ENCODE peak calls at places on chromosomes 1 and 21, in seven cellular contexts. T is GM12878, R is H1, Z is HCT116, W is SK-N-SH, Q is K562, P is HepG2. B is an unnamed sample.

GRCh38 chr1:202966006-202966904 is 802 bp downstream of the CYB5R1 start:
- DNase-seq in T (no peak), R (no peak), Z (no peak), W (no peak), Q (peak; percentile 52), P (no peak), B (no peak)

GRCh38 chr1:180863158-180863775 is 49.4 kb upstream of the KIAA1614 start:
- DNase-seq in T (no peak), R (no peak), Z (peak; percentile 43), W (peak; percentile 34), Q (peak; percentile 44), P (peak; percentile 31), B (peak; percentile 72)

GRCh38 chr1:14263671-14264070 is 334.8 kb upstream of the KAZN start:
- DNase-seq in T (no peak), R (no peak), Z (no peak), W (peak; percentile 11), Q (no peak), P (no peak), B (no peak)

GRCh38 chr1:66237722-66238479 is 296.1 kb upstream of the SGIP1 start:
- DNase-seq in T (no peak), R (no peak), Z (no peak), W (no peak), Q (no peak), P (no peak), B (no peak)

GRCh38 chr1:94095112-94095637 is 25.8 kb downstream of the ABCA4 start:
- DNase-seq in T (no peak), R (no peak), Z (no peak), W (no peak), Q (no peak), P (no peak), B (no peak)

GRCh38 chr1:179881642-179882252 is 338 bp upstream of the TOR1AIP1 start:
- DNase-seq in T (no peak), R (no peak), Z (peak; percentile 55), W (peak; percentile 81), Q (peak; percentile 73), P (peak; percentile 70), B (peak; percentile 67)

GRCh38 chr1:93749894-93750301 is 68.3 kb upstream of the BCAR3 start:
- DNase-seq in T (no peak), R (no peak), Z (peak; percentile 18), W (no peak), Q (no peak), P (no peak), B (peak; percentile 35)

GRCh38 chr1:177629526-177629925 is 340.3 kb downstream of the SEC16B start:
- DNase-seq in T (no peak), R (no peak), Z (no peak), W (no peak), Q (no peak), P (no peak), B (no peak)

GRCh38 chr1:88799433-88799832 is 91.9 kb downstream of the GTF2B start:
- DNase-seq in T (no peak), R (no peak), Z (no peak), W (no peak), Q (no peak), P (no peak), B (no peak)

GRCh38 chr21:41387824-41388223 is 26.0 kb downstream of the MX2 start:
- DNase-seq in T (no peak), R (no peak), Z (no peak), W (no peak), Q (no peak), P (no peak), B (no peak)

GRCh38 chr1:182181167-182181572 is 119.7 kb upstream of the ZNF648 start:
- DNase-seq in T (no peak), R (no peak), Z (peak; percentile 23), W (no peak), Q (no peak), P (no peak), B (peak; percentile 92)

GRCh38 chr1:9755441-9755995 is 68.2 kb downstream of the CLSTN1 start:
- DNase-seq in T (no peak), R (no peak), Z (no peak), W (no peak), Q (no peak), P (no peak), B (peak; percentile 60)

GRCh38 chr1:100065183-100065968 is 67.4 kb downstream of the SASS6 start:
- DNase-seq in T (no peak), R (no peak), Z (no peak), W (no peak), Q (no peak), P (no peak), B (no peak)

GRCh38 chr21:46596201-46596600 is 8.7 kb downstream of the S100B start:
- DNase-seq in T (no peak), R (no peak), Z (no peak), W (no peak), Q (no peak), P (no peak), B (no peak)

GRCh38 chr1:154445040-154445472 is 39.9 kb downstream of the IL6R start:
- DNase-seq in T (peak; percentile 59), R (no peak), Z (no peak), W (no peak), Q (no peak), P (no peak), B (no peak)

GRCh38 chr21:32256873-32257620 is 21.8 kb downstream of the MIS18A start:
- DNase-seq in T (no peak), R (no peak), Z (no peak), W (peak; percentile 85), Q (no peak), P (no peak), B (no peak)

GRCh38 chr1:39346876-39347275 is 142.4 kb downstream of the MACF1 start:
- DNase-seq in T (no peak), R (no peak), Z (no peak), W (no peak), Q (no peak), P (no peak), B (no peak)

GRCh38 chr1:68811806-68812205 is 314.9 kb upstream of the DEPDC1 start:
- DNase-seq in T (no peak), R (no peak), Z (no peak), W (no peak), Q (no peak), P (no peak), B (no peak)

GRCh38 chr21:42012344-42012743 is 2.2 kb upstream of the ZBTB21 start:
- DNase-seq in T (no peak), R (no peak), Z (no peak), W (no peak), Q (no peak), P (no peak), B (no peak)

GRCh38 chr1:183191833-183192232 is 5.8 kb downstream of the LAMC2 start:
- DNase-seq in T (no peak), R (no peak), Z (no peak), W (no peak), Q (no peak), P (no peak), B (no peak)

GRCh38 chr1:169484107-169484506 is 1.6 kb downstream of the SLC19A2 start:
- DNase-seq in T (no peak), R (no peak), Z (no peak), W (no peak), Q (peak; percentile 17), P (no peak), B (no peak)

DNA sequence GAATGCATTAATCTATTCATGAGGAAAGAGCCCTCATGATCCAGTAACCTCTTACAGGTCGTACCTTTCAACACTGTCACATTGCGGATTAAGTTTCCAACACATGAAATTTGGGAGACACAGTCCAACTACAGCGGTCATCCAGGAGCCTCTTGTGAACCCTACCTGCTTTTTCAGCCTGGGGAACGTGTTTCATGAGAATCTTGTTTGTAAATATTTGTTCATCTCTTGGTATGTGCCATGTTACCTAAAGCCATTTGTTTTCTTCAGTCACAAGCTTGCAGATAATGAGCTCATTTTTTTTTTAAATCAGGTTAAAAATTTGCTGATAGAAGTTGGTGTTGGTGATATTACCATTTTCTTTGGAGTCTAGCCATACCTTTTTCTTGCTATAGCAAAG is 37.2 kb upstream of the PDC start:
- DNase-seq in T (no peak), R (no peak), Z (no peak), W (no peak), Q (no peak), P (no peak), B (no peak)
- TF ChIP-seq JUND in T (no peak), R (no peak), Z (no peak), W (no peak), Q (no peak), P (no peak), B (no peak)

DNA sequence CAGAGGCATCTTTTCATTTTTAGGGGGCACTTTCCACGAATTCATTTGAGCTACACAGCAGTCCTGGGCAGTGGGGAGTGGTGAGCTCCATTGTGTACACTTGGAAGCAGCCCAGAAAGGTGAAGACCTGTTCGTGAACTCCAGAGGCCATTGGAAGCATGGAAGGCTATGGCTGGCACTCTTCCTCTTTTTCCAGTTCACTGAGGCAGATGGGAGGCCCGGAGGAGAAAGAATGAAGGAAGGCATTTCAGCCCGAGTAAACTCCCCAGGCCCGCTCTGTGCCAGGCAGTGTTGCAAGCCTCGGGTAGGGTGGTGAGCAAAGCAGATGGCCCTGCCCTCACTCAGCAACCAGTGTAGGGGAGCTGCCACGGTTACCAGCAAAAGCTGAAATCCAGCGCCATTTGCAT is 673 bp upstream of the DHCR24 start:
- DNase-seq in T (no peak), R (no peak), Z (no peak), W (peak; percentile 48), Q (no peak), P (no peak), B (peak; percentile 78)
- TF ChIP-seq JUND in T (no peak), R (no peak), Z (no peak), W (no peak), Q (no peak), P (no peak), B (no peak)

GRCh38 chr1:37038079-37038702 is 3.9 kb upstream of the GRIK3 start:
- DNase-seq in T (no peak), R (no peak), Z (peak; percentile 7), W (peak; percentile 54), Q (no peak), P (no peak), B (peak; percentile 94)
- TF ChIP-seq JUND in T (no peak), R (no peak), Z (no peak), W (no peak), Q (no peak), P (no peak), B (no peak)

GRCh38 chr21:37435120-37435519 is 68.5 kb downstream of the DYRK1A start:
- DNase-seq in T (no peak), R (no peak), Z (peak; percentile 12), W (peak; percentile 70), Q (peak; percentile 94), P (no peak), B (peak; percentile 60)
- TF ChIP-seq JUND in T (no peak), R (no peak), Z (no peak), W (no peak), Q (peak; percentile 31), P (no peak), B (no peak)

GRCh38 chr1:235867903-235868469 is 1.3 kb upstream of the LYST start:
- DNase-seq in T (no peak), R (no peak), Z (no peak), W (no peak), Q (no peak), P (no peak), B (no peak)

GRCh38 chr1:235864965-235865525 is 1.7 kb downstream of the LYST start:
- DNase-seq in T (no peak), R (no peak), Z (no peak), W (no peak), Q (no peak), P (no peak), B (no peak)

GRCh38 chr1:235865565-235866206 is 1.0 kb downstream of the LYST start:
- DNase-seq in T (no peak), R (no peak), Z (no peak), W (no peak), Q (no peak), P (no peak), B (no peak)

GRCh38 chr1:235866913-235867850 is 476 bp upstream of the LYST start:
- DNase-seq in T (peak; percentile 87), R (peak; percentile 99), Z (peak; percentile 84), W (peak; percentile 99), Q (peak; percentile 99), P (peak; percentile 82), B (peak; percentile 98)

GRCh38 chr1:235866207-235866912 is at the start of gene LYST:
- DNase-seq in T (no peak), R (no peak), Z (no peak), W (peak; percentile 65), Q (peak; percentile 36), P (peak; percentile 51), B (peak; percentile 35)
- TF ChIP-seq JUND in T (no peak), R (no peak), Z (no peak), W (no peak), Q (no peak), P (no peak), B (no peak)